ENCODE peak calls at places on chromosomes 4 and X, in nine cellular contexts. D is SK-N-SH, F is hepatocyte, P is GM23248, A is HCT116, X is OCI-LY7, I is PC-3, B is MM.1S, L is PC-9. Y is an unnamed sample. For H3K9me2, the result is how much of the 10 kb centered on the place peaks cover.

GRCh38 chr4:169147217-169147616 is 123.5 kb downstream of the SH3RF1 start:
- DNase-seq in L (peak), X (no peak), P (peak), B (no peak), I (peak), A (peak), F (no peak), D (no peak), Y (no peak)

GRCh38 chrX:2484721-2485459 is 15.9 kb downstream of the DHRSX start:
- DNase-seq in X (no peak), D (no peak), L (no peak), I (no peak), B (no peak), P (peak), F (no peak), A (no peak), Y (no peak)

GRCh38 chr4:22754091-22754490 is 61.4 kb downstream of the GBA3 start:
- DNase-seq in L (no peak), I (no peak), B (no peak), P (no peak), F (no peak), A (no peak), X (no peak), D (no peak), Y (no peak)

GRCh38 chrX:68920541-68920940 is 91.7 kb downstream of the EFNB1 start:
- DNase-seq in L (no peak), P (no peak), X (no peak), D (no peak), F (no peak), A (no peak), I (no peak), B (no peak), Y (no peak)

GRCh38 chrX:15465896-15466651 is 27.1 kb downstream of the PIR start:
- DNase-seq in D (no peak), F (no peak), X (peak), L (no peak), A (no peak), I (peak), B (no peak), P (peak), Y (peak)

GRCh38 chr4:108042927-108043326 is 53.2 kb downstream of the HADH start:
- DNase-seq in P (no peak), B (no peak), X (peak), L (no peak), I (no peak), A (no peak), F (no peak), D (no peak), Y (no peak)

GRCh38 chr4:140256335-140256734 is 102.4 kb upstream of the MAML3 start:
- DNase-seq in L (peak), F (peak), I (peak), B (peak), D (no peak), X (no peak), A (no peak), P (peak), Y (no peak)

GRCh38 chr4:114378306-114378903 is 220.2 kb upstream of the UGT8 start:
- DNase-seq in B (no peak), L (peak), A (no peak), P (peak), D (peak), I (peak), F (peak), X (no peak), Y (no peak)

GRCh38 chr4:56240554-56241190 is 146.6 kb downstream of the AASDH start:
- DNase-seq in I (no peak), D (peak), F (peak), X (no peak), P (no peak), B (no peak), A (no peak), L (no peak), Y (no peak)

GRCh38 chrX:124634363-124634762 is 288.0 kb downstream of the SH2D1A start:
- DNase-seq in X (no peak), L (no peak), F (no peak), P (no peak), I (peak), D (no peak), B (no peak), A (no peak), Y (no peak)

GRCh38 chr4:76881375-76881774 is 16.6 kb downstream of the SOWAHB start:
- DNase-seq in I (peak), F (peak), D (no peak), B (no peak), X (no peak), P (no peak), L (peak), A (no peak), Y (no peak)

GRCh38 chr4:146927710-146928109 is 18.0 kb downstream of the TTC29 start:
- DNase-seq in P (no peak), B (no peak), I (no peak), L (no peak), A (no peak), F (no peak), D (no peak), X (no peak), Y (no peak)

GRCh38 chr4:4625488-4625887 is 83.6 kb upstream of the STX18 start:
- DNase-seq in X (no peak), D (no peak), L (no peak), F (no peak), B (no peak), I (no peak), A (no peak), P (peak), Y (no peak)

GRCh38 chrX:130058667-130059066 is 51.6 kb downstream of the ELF4 start:
- DNase-seq in X (no peak), A (no peak), L (no peak), D (no peak), F (no peak), P (no peak), I (no peak), B (no peak), Y (no peak)

GRCh38 chrX:34875204-34875603 is 67.4 kb upstream of the FAM47B start:
- DNase-seq in X (no peak), L (no peak), D (no peak), F (no peak), B (peak), I (peak), A (no peak), P (peak), Y (no peak)

GRCh38 chrX:154401045-154401799 is 3.0 kb downstream of the RPL10 start:
- DNase-seq in L (no peak), B (no peak), I (peak), F (peak), P (no peak), X (peak), D (no peak), A (no peak), Y (peak)

GRCh38 chr4:84852081-84852480 is 114.4 kb downstream of the WDFY3 start:
- DNase-seq in B (no peak), I (peak), A (peak), D (no peak), L (no peak), X (no peak), F (no peak), P (no peak), Y (no peak)

GRCh38 chr4:98828801-98829200 is 100.1 kb downstream of the EIF4E start:
- DNase-seq in I (peak), X (no peak), P (peak), B (no peak), A (peak), F (no peak), D (peak), L (no peak), Y (peak)

GRCh38 chr4:121776610-121777401 is 11.8 kb upstream of the SMIM43 start:
- DNase-seq in F (no peak), B (no peak), D (no peak), L (no peak), I (no peak), P (peak), A (no peak), X (no peak), Y (no peak)

GRCh38 chr4:87152310-87153061 is 67.9 kb downstream of the KLHL8 start:
- DNase-seq in F (no peak), L (no peak), B (no peak), A (no peak), I (no peak), D (no peak), P (no peak), X (no peak), Y (no peak)

GRCh38 chrX:42437211-42437610 is 340.8 kb downstream of the PPP1R2C start:
- DNase-seq in X (no peak), I (no peak), D (no peak), P (no peak), B (peak), L (no peak), F (no peak), A (no peak), Y (no peak)

GRCh38 chr4:146143888-146144287 is 31.6 kb upstream of the LSM6 start:
- DNase-seq in P (no peak), D (no peak), L (no peak), B (no peak), X (no peak), I (no peak), F (no peak), A (no peak), Y (no peak)

GRCh38 chr4:80484707-80485106 is 149.2 kb downstream of the CFAP299 start:
- DNase-seq in L (no peak), F (no peak), P (peak), I (no peak), D (no peak), A (no peak), B (no peak), X (no peak), Y (no peak)

GRCh38 chr4:48635310-48635709 is 144.8 kb downstream of the FRYL start:
- DNase-seq in F (no peak), I (peak), D (no peak), P (peak), A (peak), X (no peak), L (peak), B (no peak), Y (no peak)

GRCh38 chr4:23788460-23788859 is 101.4 kb downstream of the PPARGC1A start:
- DNase-seq in D (no peak), F (peak), L (no peak), A (no peak), X (no peak), I (no peak), P (no peak), B (no peak), Y (no peak)

GRCh38 chr4:3287972-3288570 is 4.8 kb upstream of the RGS12 start:
- DNase-seq in L (no peak), X (no peak), D (no peak), I (no peak), P (no peak), B (no peak), A (no peak), F (no peak), Y (no peak)

GRCh38 chrX:119757979-119758681 is at the start of gene SOWAHD:
- DNase-seq in P (peak), D (peak), L (peak), F (peak), I (peak), X (peak), A (no peak), B (peak), Y (no peak)

GRCh38 chr4:177051473-177052060 is 258.1 kb upstream of the NEIL3 start:
- DNase-seq in L (peak), D (peak), X (peak), B (peak), I (peak), F (peak), A (peak), P (peak), Y (peak)

GRCh38 chrX:96551320-96551872 is 133.2 kb upstream of the DIAPH2 start:
- DNase-seq in A (no peak), I (no peak), L (no peak), P (no peak), X (no peak), D (no peak), B (no peak), F (no peak), Y (no peak)

GRCh38 chr4:76607846-76608245 is 172.8 kb downstream of the SHROOM3 start:
- DNase-seq in P (no peak), D (no peak), B (no peak), A (no peak), I (no peak), X (no peak), L (no peak), F (no peak), Y (no peak)

GRCh38 chr4:89551191-89551590 is 243.6 kb upstream of the GPRIN3 start:
- DNase-seq in B (no peak), F (no peak), X (no peak), I (no peak), D (no peak), L (no peak), A (no peak), P (peak), Y (no peak)

GRCh38 chr4:82748176-82748575 is 50.4 kb downstream of the SCD5 start:
- DNase-seq in A (no peak), P (no peak), B (no peak), D (no peak), I (no peak), F (no peak), L (no peak), X (no peak), Y (no peak)

GRCh38 chrX:19958530-19959486 is 32.1 kb downstream of the BCLAF3 start:
- DNase-seq in X (no peak), L (no peak), B (no peak), P (no peak), I (peak), A (no peak), F (no peak), D (no peak), Y (no peak)

GRCh38 chrX:2507904-2508630 is 7.3 kb upstream of the DHRSX start:
- DNase-seq in A (no peak), F (peak), B (no peak), I (no peak), D (no peak), X (no peak), P (no peak), L (no peak), Y (no peak)

GRCh38 chr4:70714061-70714468 is 7.7 kb upstream of the RUFY3 start:
- DNase-seq in L (no peak), D (no peak), B (no peak), X (no peak), P (peak), I (no peak), F (peak), A (no peak), Y (no peak)

GRCh38 chr4:15250021-15250441 is 177.8 kb upstream of the C1QTNF7 start:
- DNase-seq in F (no peak), P (peak), I (no peak), B (no peak), L (no peak), A (no peak), D (no peak), X (no peak), Y (no peak)

GRCh38 chr4:174626310-174627022 is 104.2 kb upstream of the HPGD start:
- DNase-seq in X (no peak), L (no peak), F (no peak), A (no peak), I (no peak), P (no peak), B (no peak), D (no peak), Y (no peak)

GRCh38 chr4:174628206-174628605 is 105.9 kb upstream of the HPGD start:
- DNase-seq in I (no peak), D (no peak), B (no peak), A (no peak), F (no peak), L (no peak), P (no peak), X (no peak), Y (no peak)

GRCh38 chr4:174627473-174627872 is 105.2 kb upstream of the HPGD start:
- DNase-seq in X (no peak), F (no peak), I (peak), P (no peak), D (no peak), B (no peak), L (no peak), A (no peak), Y (no peak)

GRCh38 chr4:174631901-174632758 is 109.8 kb upstream of the HPGD start:
- DNase-seq in X (peak), P (peak), D (peak), L (no peak), I (peak), A (peak), F (peak), B (peak), Y (peak)

DNA sequence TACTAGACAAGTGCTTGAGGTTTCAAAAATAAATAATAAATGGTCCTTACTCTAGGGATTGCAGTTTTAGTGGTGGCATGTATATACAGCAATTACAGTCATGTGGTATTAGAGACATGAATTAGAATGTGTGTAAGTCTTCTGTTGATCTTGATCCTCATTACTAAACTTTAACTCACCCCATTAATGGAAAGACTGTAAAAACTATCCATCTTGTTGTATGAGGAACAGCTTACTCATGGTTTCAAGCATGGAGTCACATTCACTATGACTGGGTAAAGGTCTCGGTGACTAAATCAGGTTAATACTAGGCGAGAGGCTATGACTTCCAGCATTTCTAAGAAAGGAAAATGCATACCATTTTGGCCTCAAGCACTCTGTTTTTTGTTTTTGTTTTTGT is 107.0 kb upstream of the HPGD start:
- DNase-seq in A (no peak), X (no peak), F (no peak), L (no peak), D (no peak), P (peak), B (no peak), I (peak), Y (no peak)
- H3K9me2 ChIP-seq in A (under half), X (under half), F (under half), L (under half), D (under half), P (under half), B (under half), I (under half), Y (under half)

GRCh38 chr4:148240241-148240640 is 202.0 kb downstream of the NR3C2 start:
- DNase-seq in A (no peak), D (no peak), I (no peak), F (no peak), P (no peak), X (no peak), B (no peak), L (no peak), Y (no peak)
- H3K9me2 ChIP-seq in A (under half), D (under half), I (under half), F (under half), P (under half), X (under half), B (under half), L (under half), Y (under half)

GRCh38 chrX:17414839-17415238 is 39.8 kb downstream of the NHS start:
- DNase-seq in X (no peak), F (peak), L (peak), I (no peak), B (no peak), D (no peak), P (no peak), A (no peak), Y (no peak)

GRCh38 chrX:17414057-17414658 is 39.2 kb downstream of the NHS start:
- DNase-seq in X (no peak), A (no peak), L (peak), P (peak), B (no peak), D (no peak), F (no peak), I (no peak), Y (no peak)

GRCh38 chrX:17412692-17413091 is 37.7 kb downstream of the NHS start:
- DNase-seq in A (peak), X (no peak), F (no peak), I (peak), B (no peak), D (peak), P (peak), L (peak), Y (no peak)

GRCh38 chrX:17411189-17411588 is 36.2 kb downstream of the NHS start:
- DNase-seq in L (no peak), D (no peak), A (no peak), I (no peak), P (no peak), F (no peak), X (no peak), B (no peak), Y (no peak)

DNA sequence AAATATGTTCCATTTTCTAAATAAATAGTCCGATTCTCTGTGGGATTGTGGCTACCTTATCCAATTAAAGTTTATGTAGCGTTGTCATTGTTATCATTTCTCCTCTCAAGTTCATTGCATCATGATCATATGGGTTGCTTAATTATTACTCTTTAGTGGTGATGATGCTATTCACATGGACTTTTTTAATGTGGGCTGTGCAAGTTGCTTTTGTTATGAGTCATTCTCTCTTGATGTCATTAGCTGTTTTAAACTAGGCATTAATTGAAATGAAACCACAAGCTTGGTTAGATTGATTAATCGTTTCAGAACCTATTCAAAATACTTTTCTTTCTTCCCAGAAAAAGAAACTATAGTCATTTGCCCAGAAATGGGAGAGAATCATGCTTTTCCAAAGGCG is 38.2 kb downstream of the NHS start:
- DNase-seq in A (peak), L (no peak), P (peak), F (no peak), I (peak), D (no peak), X (no peak), B (no peak), Y (no peak)
- H3K9me2 ChIP-seq in A (under half), L (under half), P (under half), F (under half), I (under half), D (under half), X (under half), B (under half), Y (under half)

DNA sequence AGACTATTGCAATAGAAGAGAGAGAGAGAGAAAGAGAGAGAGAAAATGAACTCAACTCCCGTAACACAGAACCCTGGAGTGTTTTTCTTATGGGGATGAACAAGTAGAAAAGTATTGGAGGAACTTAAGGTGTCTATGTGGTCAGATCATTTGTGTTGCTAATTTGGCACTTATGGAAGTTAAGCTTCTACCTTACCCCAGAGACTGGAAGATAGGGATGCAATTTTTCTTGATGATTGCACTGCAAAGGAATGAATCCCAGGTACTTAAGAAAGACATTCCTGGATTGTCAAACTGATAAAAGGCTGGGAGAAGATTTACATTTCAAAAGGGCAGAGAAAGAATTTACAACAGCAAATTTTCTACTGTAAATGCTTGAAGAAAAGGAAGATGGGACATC is 57.3 kb downstream of the MAP9 start:
- DNase-seq in L (no peak), X (no peak), I (no peak), P (no peak), B (no peak), A (no peak), F (no peak), D (no peak), Y (no peak)
- H3K9me2 ChIP-seq in L (under half), X (under half), I (under half), P (under half), B (under half), A (under half), F (under half), D (under half), Y (under half)

Y was measured in Karpas-422.